ENCODE peak calls at places on chromosomes 4 and X, in five cellular contexts. Y is Right ventricle myocardium inferior; O is left cardiac atrium; K is CD8-positive, alpha-beta T cell; W is T-helper 17 cell. E is an unnamed sample.

GRCh38 chr4:145839151-145839550 is 99.5 kb downstream of the ZNF827 start:
- ATAC-seq in K (no peak), Y (no peak), O (no peak), W (no peak), E (no peak)

GRCh38 chrX:155896512-155896911 is 15.4 kb downstream of the VAMP7 start:
- ATAC-seq in W (no peak), K (no peak), O (no peak), Y (no peak), E (no peak)

GRCh38 chr4:122783301-122784215 is 43.1 kb upstream of the FGF2 start:
- ATAC-seq in Y (peak; percentile 99), W (no peak), K (no peak), O (peak; percentile 98), E (peak; percentile 96)

GRCh38 chrX:19883878-19884277 is 3.5 kb downstream of the SH3KBP1 start:
- ATAC-seq in O (no peak), W (peak; percentile 7), K (no peak), Y (no peak), E (no peak)

GRCh38 chr4:88573286-88573994 is 18.8 kb upstream of the HERC3 start:
- ATAC-seq in O (no peak), K (no peak), Y (no peak), W (no peak), E (no peak)

GRCh38 chr4:7402526-7402925 is 32.2 kb downstream of the PSAPL1 start:
- ATAC-seq in O (no peak), Y (no peak), W (no peak), K (no peak), E (no peak)

GRCh38 chr4:142549726-142550463 is 296.2 kb downstream of the INPP4B start:
- ATAC-seq in W (no peak), O (no peak), Y (no peak), K (no peak), E (no peak)

GRCh38 chr4:25367004-25367621 is 9.9 kb upstream of the ANAPC4 start:
- ATAC-seq in K (no peak), Y (no peak), W (no peak), O (no peak), E (no peak)

E was measured in gastroesophageal sphincter.